ENCODE peak calls at places on chromosomes 2 and 18, in seven cellular contexts. P is mesothelial cell of epicardium, A is transverse colon, N is endothelial cell, J is retinal pigment epithelial cell, M is WTC11, E is astrocyte of the cerebellum. L is an unnamed sample.

GRCh38 chr2:133977385-133977784 is 276.5 kb upstream of the MGAT5 start:
- DNase-seq in N (no peak), P (no peak), J (no peak), E (no peak), M (no peak), A (no peak), L (no peak)

GRCh38 chr2:179233037-179233436 is 31.6 kb downstream of the SESTD1 start:
- DNase-seq in M (no peak), A (no peak), P (no peak), N (no peak), J (no peak), E (no peak), L (no peak)

GRCh38 chr2:208006833-208007232 is 18.5 kb downstream of the PLEKHM3 start:
- DNase-seq in E (peak), P (no peak), A (no peak), M (no peak), J (no peak), N (no peak), L (no peak)

GRCh38 chr2:7427293-7428060 is 510.3 kb downstream of the RNF144A start:
- DNase-seq in E (peak), P (no peak), M (no peak), J (peak), A (no peak), N (peak), L (peak)

GRCh38 chr2:198901894-198902293 is 555.8 kb downstream of the SATB2 start:
- DNase-seq in A (no peak), M (no peak), E (no peak), J (no peak), N (no peak), P (no peak), L (no peak)

GRCh38 chr2:15940661-15941482 is 522 bp downstream of the MYCN start:
- DNase-seq in E (no peak), N (peak), P (peak), J (no peak), A (no peak), M (peak), L (no peak)

GRCh38 chr2:27752551-27753237 is 18.8 kb upstream of the MRPL33 start:
- DNase-seq in E (no peak), J (no peak), N (peak), M (peak), A (peak), P (peak), L (no peak)

GRCh38 chr18:32770181-32770650 is 2.6 kb downstream of the KLHL14 start:
- DNase-seq in A (no peak), E (no peak), J (no peak), M (peak), P (no peak), N (no peak), L (no peak)

GRCh38 chr2:222969491-222969890 is 82.5 kb upstream of the KCNE4 start:
- DNase-seq in M (no peak), A (no peak), E (peak), N (no peak), P (no peak), J (no peak), L (peak)

GRCh38 chr2:82790277-82791021 is 1668.6 kb downstream of the SUCLG1 start:
- DNase-seq in N (no peak), M (no peak), P (no peak), J (no peak), E (no peak), A (no peak), L (no peak)

GRCh38 chr2:9488583-9489547 is 14.5 kb downstream of the IAH1 start:
- DNase-seq in N (no peak), J (no peak), P (no peak), M (no peak), E (no peak), A (no peak), L (no peak)

GRCh38 chr18:54202851-54203250 is 21.6 kb downstream of the MBD2 start:
- DNase-seq in N (no peak), J (no peak), E (no peak), P (no peak), A (no peak), M (no peak), L (no peak)

GRCh38 chr2:23092831-23093230 is 292.1 kb upstream of the KLHL29 start:
- DNase-seq in E (no peak), J (peak), N (no peak), P (no peak), A (no peak), M (no peak), L (no peak)

GRCh38 chr2:204024503-204024902 is 87.9 kb downstream of the ICOS start:
- DNase-seq in P (no peak), E (peak), N (peak), J (no peak), A (peak), M (peak), L (no peak)

GRCh38 chr2:235492850-235493344 is 946 bp upstream of the AGAP1 start:
- DNase-seq in N (peak), J (no peak), P (no peak), M (peak), A (no peak), E (no peak), L (no peak)

GRCh38 chr18:80184243-80184772 is 63.0 kb downstream of the PARD6G start:
- DNase-seq in E (no peak), J (no peak), A (no peak), P (no peak), N (no peak), M (no peak), L (no peak)

GRCh38 chr2:66496680-66497420 is 61.9 kb downstream of the MEIS1 start:
- DNase-seq in E (no peak), P (no peak), A (no peak), J (no peak), N (no peak), M (no peak), L (no peak)

GRCh38 chr2:192145496-192145895 is 49.2 kb downstream of the TMEFF2 start:
- DNase-seq in P (no peak), M (no peak), J (no peak), N (no peak), E (no peak), A (no peak), L (no peak)

GRCh38 chr2:227772932-227773331 is 27.2 kb downstream of the SCYGR8 start:
- DNase-seq in A (no peak), J (no peak), N (no peak), P (no peak), M (no peak), E (no peak), L (no peak)

GRCh38 chr2:227774895-227775842 is 29.5 kb downstream of the SCYGR8 start:
- DNase-seq in M (no peak), P (no peak), A (no peak), E (no peak), N (no peak), J (no peak), L (no peak)

GRCh38 chr2:227772197-227772661 is 26.5 kb downstream of the SCYGR8 start:
- DNase-seq in A (no peak), E (no peak), P (no peak), N (no peak), J (no peak), M (no peak), L (no peak)

GRCh38 chr2:227774011-227774624 is 28.4 kb downstream of the SCYGR8 start:
- DNase-seq in A (no peak), P (no peak), J (no peak), E (no peak), M (peak), N (no peak), L (no peak)
- TF ChIP-seq CTCF in A (peak), P (no peak), J (no peak), E (peak), M (no peak), N (peak), L (no peak)

DNA sequence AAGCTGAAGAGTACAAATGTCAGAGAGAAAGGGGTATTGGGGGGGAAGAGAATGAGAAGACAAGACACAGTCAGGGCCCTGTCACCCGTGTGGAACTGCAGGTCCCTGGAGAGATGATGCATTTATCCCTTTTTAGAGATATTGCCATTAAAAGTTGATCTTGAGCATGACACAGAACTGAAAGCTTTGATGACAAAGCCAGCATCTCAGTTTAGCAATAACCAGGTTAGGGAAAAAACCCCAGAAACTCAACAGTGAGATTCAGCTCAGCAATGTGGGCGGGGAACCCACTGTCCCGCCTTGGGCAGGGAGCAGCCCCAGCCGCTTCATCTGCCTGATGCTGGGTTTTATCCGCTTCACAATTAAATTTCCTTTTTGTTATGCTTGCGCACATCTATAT is 181.1 kb downstream of the NEDD4L start:
- DNase-seq in A (no peak), M (no peak), N (no peak), P (no peak), E (no peak), J (no peak), L (no peak)
- TF ChIP-seq CTCF in A (no peak), M (no peak), N (no peak), P (no peak), E (no peak), J (no peak), L (no peak)

DNA sequence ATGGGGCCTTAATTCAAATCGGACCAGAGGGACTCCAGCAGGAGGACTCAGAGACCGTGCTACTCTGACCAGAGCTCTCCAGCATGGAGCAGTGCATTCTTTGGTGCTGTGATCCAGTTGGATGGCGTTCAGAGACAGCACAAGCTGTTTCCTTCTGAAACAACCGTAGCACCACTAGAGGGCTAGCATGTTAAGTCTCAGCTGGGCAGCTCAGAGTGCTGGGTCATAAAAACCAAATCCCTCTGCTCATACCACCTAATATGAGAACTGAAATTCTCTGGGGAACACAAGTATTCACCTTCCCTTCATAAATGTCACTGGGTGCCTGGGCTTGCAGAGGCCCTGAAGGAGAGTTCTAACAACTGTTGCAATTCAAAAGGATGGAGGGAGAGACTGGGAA is 97.7 kb upstream of the TFCP2L1 start:
- DNase-seq in M (no peak), E (no peak), A (no peak), P (no peak), J (no peak), N (no peak), L (no peak)
- TF ChIP-seq CTCF in M (no peak), E (peak), A (no peak), P (no peak), J (peak), N (no peak), L (no peak)

GRCh38 chr2:20421988-20422678 is 24.7 kb upstream of the RHOB start:
- DNase-seq in N (no peak), A (peak), E (peak), P (peak), M (no peak), J (peak), L (peak)

GRCh38 chr2:20423847-20424246 is 23.0 kb upstream of the RHOB start:
- DNase-seq in E (no peak), N (no peak), A (peak), J (no peak), M (no peak), P (no peak), L (no peak)

GRCh38 chr2:20421336-20421987 is 25.4 kb upstream of the RHOB start:
- DNase-seq in A (peak), P (peak), E (no peak), M (no peak), J (no peak), N (no peak), L (no peak)

GRCh38 chr2:20423376-20423775 is 23.5 kb upstream of the RHOB start:
- DNase-seq in A (peak), M (no peak), N (no peak), P (no peak), J (no peak), E (no peak), L (no peak)

DNA sequence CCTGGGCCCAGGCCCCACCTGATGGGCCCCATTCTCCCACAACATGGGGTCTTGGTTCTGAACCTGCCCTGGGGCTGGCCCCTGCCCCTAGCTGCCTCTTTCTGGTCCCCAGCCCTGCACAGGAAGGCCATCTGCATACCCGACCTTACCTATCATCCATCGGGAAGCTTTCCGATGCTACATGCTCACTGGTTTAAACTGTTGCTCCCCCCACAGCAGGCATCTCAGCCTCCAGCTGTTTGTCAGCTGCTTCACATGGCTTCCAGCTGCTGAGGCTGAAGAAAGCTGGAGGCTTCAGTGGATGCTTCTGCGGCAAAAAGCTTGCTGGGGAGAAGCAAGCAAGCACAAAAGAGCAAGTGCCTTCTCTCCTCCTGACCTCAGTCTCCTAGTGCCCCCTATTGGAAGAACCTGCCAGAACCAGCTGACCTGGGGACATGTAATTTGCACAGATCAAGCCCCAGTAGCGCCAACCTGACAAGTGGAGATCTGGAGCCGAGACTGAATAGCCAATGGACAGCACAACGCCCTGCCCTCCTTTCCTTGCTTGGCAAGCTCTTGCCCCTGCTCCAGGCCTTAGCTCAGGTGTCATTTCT is 24.1 kb upstream of the RHOB start:
- DNase-seq in A (peak), E (no peak), M (peak), P (no peak), N (no peak), J (no peak), L (no peak)
- TF ChIP-seq CTCF in A (no peak), E (peak), M (peak), P (no peak), N (no peak), J (peak), L (peak)

GRCh38 chr2:239695728-239696240 is 295.0 kb upstream of the HDAC4 start:
- DNase-seq in M (no peak), J (no peak), N (no peak), A (no peak), E (no peak), P (peak), L (no peak)
- TF ChIP-seq CTCF in M (no peak), J (no peak), N (no peak), A (no peak), E (no peak), P (no peak), L (no peak)

DNA sequence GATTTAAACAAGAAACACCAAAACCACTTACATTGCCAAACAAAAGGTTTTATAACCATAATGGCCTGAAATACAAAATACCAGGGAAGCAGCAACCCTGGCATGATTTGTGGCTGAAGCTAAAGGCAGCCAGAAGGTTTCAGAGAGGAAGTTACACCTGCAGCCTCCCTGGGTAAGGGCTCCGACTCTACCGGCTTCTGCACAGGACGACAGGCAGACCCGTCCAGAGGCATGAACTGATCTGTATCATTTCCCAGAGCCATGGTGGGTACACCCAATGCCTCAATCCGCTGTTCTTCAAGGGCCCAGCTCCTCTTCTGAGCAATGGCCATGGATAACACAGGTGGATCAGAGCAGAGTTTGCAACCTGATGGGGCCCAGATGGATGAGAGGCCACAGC is 71.6 kb downstream of the PXDN start:
- DNase-seq in J (no peak), P (peak), A (no peak), N (no peak), E (no peak), M (no peak), L (no peak)
- TF ChIP-seq CTCF in J (no peak), P (no peak), A (no peak), N (no peak), E (no peak), M (no peak), L (no peak)

DNA sequence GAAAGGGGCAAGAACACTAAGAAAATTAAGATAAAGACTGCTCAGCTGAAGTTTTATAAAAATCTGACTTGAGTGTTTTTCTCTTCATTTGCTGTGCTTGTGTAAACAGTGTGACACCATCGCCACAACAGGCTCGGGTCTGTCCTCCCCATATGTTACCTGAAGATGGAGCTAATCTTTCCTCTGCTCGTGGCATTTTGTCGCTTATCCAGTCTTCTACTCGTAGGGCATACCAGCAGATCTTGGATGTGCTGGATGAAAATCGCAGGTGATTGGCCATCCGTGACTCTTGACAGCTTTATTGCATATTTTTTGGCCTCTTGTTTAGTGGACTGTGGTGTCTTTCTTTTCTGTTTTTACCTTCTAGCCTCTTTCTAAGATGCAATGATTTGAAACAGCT is 22.1 kb downstream of the MFF start:
- DNase-seq in A (no peak), M (no peak), P (no peak), N (no peak), E (no peak), J (no peak), L (no peak)
- TF ChIP-seq CTCF in A (no peak), M (no peak), P (no peak), N (no peak), E (no peak), J (no peak), L (no peak)

DNA sequence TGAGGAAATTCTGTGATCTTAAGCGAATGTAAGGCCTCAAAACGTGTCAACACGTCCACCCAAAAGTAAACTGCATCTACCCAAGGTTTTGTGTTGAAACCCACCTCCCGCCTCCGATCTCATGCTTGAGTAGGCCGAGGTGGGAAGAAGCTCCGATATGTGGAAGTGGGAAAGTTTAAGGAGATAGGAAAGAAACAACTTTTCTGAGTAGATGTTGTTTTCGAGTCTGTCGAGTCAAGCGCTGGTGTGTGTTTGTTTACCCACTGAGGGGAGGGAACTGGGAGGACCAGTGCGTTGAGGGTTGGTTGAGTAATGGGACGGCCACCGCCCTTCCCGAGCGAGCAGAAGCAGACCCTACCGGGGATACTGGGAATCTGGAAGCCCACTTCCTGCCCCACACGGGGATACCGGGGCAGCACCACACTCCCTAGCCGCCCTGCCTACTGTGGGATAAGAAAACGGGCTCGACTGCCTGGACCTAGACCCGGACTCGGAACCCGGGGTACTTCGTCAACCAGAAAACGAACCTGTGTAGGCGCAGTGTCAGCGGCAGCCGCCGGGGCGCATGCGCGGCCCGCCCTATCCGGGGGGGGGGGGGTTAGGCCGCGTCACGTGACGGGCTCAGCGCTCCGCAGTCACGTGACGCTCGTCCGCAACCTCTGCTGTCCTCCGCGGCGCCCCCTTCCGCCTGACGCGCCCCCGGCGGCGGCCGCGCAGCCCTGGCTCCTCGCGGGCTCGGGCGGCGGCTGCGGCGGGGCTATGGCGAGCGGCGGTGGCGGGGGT is at the start of gene RETREG2:
- DNase-seq in A (peak), J (peak), P (peak), N (peak), E (peak), M (peak), L (peak)
- TF ChIP-seq CTCF in A (peak), J (peak), P (no peak), N (peak), E (peak), M (no peak), L (peak)

GRCh38 chr2:50433635-50434034 is 598.3 kb downstream of the NRXN1 start:
- DNase-seq in J (no peak), M (no peak), A (no peak), E (no peak), P (no peak), N (no peak), L (no peak)
- TF ChIP-seq CTCF in J (no peak), M (no peak), A (no peak), E (no peak), P (no peak), N (no peak), L (no peak)